ENCODE peak calls at places on chromosome 21, in ten cellular contexts. W is body of pancreas; V is CD8-positive, alpha-beta T cell; R is A549; T is A673; D is tibial artery; I is adrenal gland; O is endothelial cell of umbilical vein; Y is breast epithelium; U is cardiac muscle cell. M is an unnamed sample.

GRCh38 chr21:37937668-37938067 is 21.4 kb upstream of the KCNJ6 start:
- DNase-seq in W (no peak), V (no peak), R (no peak), T (no peak), D (no peak), I (no peak), O (no peak), Y (no peak), U (no peak), M (no peak)

GRCh38 chr21:41141031-41141457 is 26.9 kb upstream of the BACE2 start:
- DNase-seq in W (peak), V (no peak), R (no peak), T (no peak), D (no peak), I (no peak), O (peak), Y (peak), U (no peak), M (no peak)

GRCh38 chr21:37564924-37565529 is 198.5 kb downstream of the DYRK1A start:
- DNase-seq in W (no peak), V (no peak), R (peak), T (no peak), D (no peak), I (peak), O (no peak), Y (no peak), U (no peak), M (no peak)

GRCh38 chr21:46633561-46633960 is 1.9 kb upstream of the PRMT2 start:
- DNase-seq in W (no peak), V (no peak), R (no peak), T (no peak), D (no peak), I (no peak), O (no peak), Y (no peak), U (no peak), M (no peak)

GRCh38 chr21:28561772-28562171 is 430.9 kb downstream of the LTN1 start:
- DNase-seq in W (no peak), V (no peak), R (no peak), T (no peak), D (no peak), I (no peak), O (no peak), Y (no peak), U (no peak), M (no peak)

GRCh38 chr21:14382486-14382834 is 486 bp downstream of the HSPA13 start:
- DNase-seq in W (no peak), V (no peak), R (no peak), T (peak), D (peak), I (no peak), O (no peak), Y (no peak), U (no peak), M (no peak)

GRCh38 chr21:27422435-27422834 is 455.5 kb upstream of the ADAMTS5 start:
- DNase-seq in W (no peak), V (no peak), R (no peak), T (no peak), D (no peak), I (no peak), O (no peak), Y (no peak), U (no peak), M (no peak)

GRCh38 chr21:36454706-36455105 is 25.2 kb downstream of the CLDN14 start:
- DNase-seq in W (no peak), V (no peak), R (no peak), T (no peak), D (no peak), I (no peak), O (no peak), Y (no peak), U (no peak), M (no peak)

GRCh38 chr21:36928960-36929359 is 37.5 kb downstream of the HLCS start:
- DNase-seq in W (no peak), V (no peak), R (no peak), T (no peak), D (no peak), I (peak), O (no peak), Y (no peak), U (no peak), M (no peak)

GRCh38 chr21:31339736-31340135 is 4.3 kb downstream of the TIAM1 start:
- DNase-seq in W (no peak), V (no peak), R (no peak), T (no peak), D (no peak), I (no peak), O (no peak), Y (no peak), U (no peak), M (no peak)

GRCh38 chr21:32481875-32482408 is 69.4 kb downstream of the EVA1C start:
- DNase-seq in W (no peak), V (no peak), R (no peak), T (no peak), D (no peak), I (no peak), O (no peak), Y (no peak), U (no peak), M (no peak)
- H3K27ac ChIP-seq in W (no peak), V (no peak), R (no peak), T (no peak), D (no peak), I (no peak), O (no peak), Y (no peak), U (no peak), M (no peak)

DNA sequence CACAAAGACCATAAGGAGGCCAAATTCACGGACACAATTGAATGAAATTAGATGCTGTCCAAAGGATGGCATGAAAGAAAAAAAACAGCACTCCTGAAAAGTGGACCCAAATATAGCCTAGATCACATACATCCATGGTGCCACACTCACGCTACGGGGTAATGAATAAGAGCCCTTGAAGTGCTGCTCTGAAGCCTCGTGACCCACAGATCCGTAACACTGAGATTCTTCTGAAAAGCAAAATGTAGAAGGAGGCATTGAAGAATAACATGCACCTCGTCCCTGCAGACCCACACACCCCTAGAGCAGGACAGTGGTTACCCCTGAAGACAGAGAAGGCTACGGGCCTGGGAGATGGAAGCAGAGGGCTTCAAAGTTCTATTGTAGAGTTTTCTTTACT is 3.9 kb upstream of the ITGB2 start:
- DNase-seq in W (no peak), V (no peak), R (no peak), T (peak), D (no peak), I (no peak), O (no peak), Y (no peak), U (no peak), M (no peak)
- H3K27ac ChIP-seq in W (no peak), V (no peak), R (peak), T (peak), D (peak), I (no peak), O (no peak), Y (peak), U (no peak), M (no peak)

GRCh38 chr21:16570196-16570595 is 840.4 kb downstream of the USP25 start:
- DNase-seq in W (no peak), V (no peak), R (peak), T (no peak), D (no peak), I (no peak), O (no peak), Y (no peak), U (no peak), M (no peak)
- H3K27ac ChIP-seq in W (no peak), V (no peak), R (peak), T (no peak), D (no peak), I (no peak), O (no peak), Y (no peak), U (no peak), M (no peak)

GRCh38 chr21:43312751-43313169 is 114.2 kb downstream of the SIK1 start:
- DNase-seq in W (no peak), V (no peak), R (no peak), T (no peak), D (no peak), I (no peak), O (no peak), Y (no peak), U (no peak), M (peak)

GRCh38 chr21:43312011-43312410 is 114.9 kb downstream of the SIK1 start:
- DNase-seq in W (no peak), V (no peak), R (no peak), T (no peak), D (no peak), I (no peak), O (no peak), Y (no peak), U (no peak), M (no peak)

GRCh38 chr21:43313221-43313938 is 113.6 kb downstream of the SIK1 start:
- DNase-seq in W (no peak), V (no peak), R (no peak), T (no peak), D (no peak), I (no peak), O (no peak), Y (no peak), U (no peak), M (peak)

GRCh38 chr21:43313939-43314405 is 113.0 kb downstream of the SIK1 start:
- DNase-seq in W (no peak), V (no peak), R (no peak), T (no peak), D (no peak), I (no peak), O (no peak), Y (no peak), U (no peak), M (no peak)

GRCh38 chr21:43311303-43311817 is 115.6 kb downstream of the SIK1 start:
- DNase-seq in W (peak), V (no peak), R (no peak), T (no peak), D (no peak), I (no peak), O (no peak), Y (no peak), U (no peak), M (no peak)
- H3K27ac ChIP-seq in W (peak), V (no peak), R (no peak), T (no peak), D (no peak), I (no peak), O (no peak), Y (no peak), U (no peak), M (no peak)

DNA sequence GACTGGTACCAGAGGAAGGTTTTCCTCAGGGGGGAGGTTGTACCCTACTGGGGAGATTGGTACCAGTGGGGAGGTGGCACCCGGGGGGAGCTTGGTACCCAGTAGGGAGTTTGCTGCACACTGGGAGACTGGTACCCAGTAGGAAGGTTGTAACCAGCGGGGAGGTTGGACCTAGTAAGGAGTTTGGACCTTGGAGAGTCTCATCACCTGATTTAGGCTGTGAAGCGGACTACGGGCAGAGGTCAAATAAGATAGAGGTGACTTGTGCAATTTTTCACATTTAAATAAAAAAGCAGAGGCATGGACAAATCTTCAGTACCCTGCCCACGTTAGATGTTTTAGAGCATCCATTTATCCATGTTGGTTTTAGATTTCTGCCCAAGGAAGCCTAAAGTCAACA is 36.4 kb upstream of the MRPS6 start:
- DNase-seq in W (no peak), V (no peak), R (no peak), T (no peak), D (no peak), I (no peak), O (no peak), Y (no peak), U (no peak), M (no peak)
- H3K27ac ChIP-seq in W (no peak), V (no peak), R (no peak), T (no peak), D (no peak), I (no peak), O (no peak), Y (no peak), U (no peak), M (no peak)

M was measured in right cardiac atrium.